ENCODE peak calls at places on chromosomes 12 and 14, in five cellular contexts. R is HFFc6, W is spleen, P is GM13977, N is K562. Z is an unnamed sample.

GRCh38 chr14:38616959-38617358 is 361.1 kb upstream of the CLEC14A start:
- DNase-seq in R (peak), W (no peak), P (no peak), N (no peak), Z (no peak)

GRCh38 chr12:27501956-27502562 is 21.9 kb upstream of the PPFIBP1 start:
- DNase-seq in R (no peak), W (no peak), P (no peak), N (no peak), Z (no peak)

GRCh38 chr12:26492406-26492805 is 297.0 kb downstream of the SSPN start:
- DNase-seq in R (no peak), W (no peak), P (no peak), N (no peak), Z (no peak)

GRCh38 chr12:123696209-123696608 is 15.9 kb upstream of the ATP6V0A2 start:
- DNase-seq in R (no peak), W (no peak), P (no peak), N (no peak), Z (no peak)

GRCh38 chr14:65072256-65072655 is 30.1 kb downstream of the MAX start:
- DNase-seq in R (no peak), W (no peak), P (no peak), N (no peak), Z (no peak)

GRCh38 chr12:52946797-52947547 is 1.9 kb upstream of the KRT18 start:
- DNase-seq in R (no peak), W (no peak), P (no peak), N (peak), Z (no peak)

GRCh38 chr14:71061458-71061857 is 154.2 kb downstream of the PCNX1 start:
- DNase-seq in R (peak), W (no peak), P (no peak), N (no peak), Z (no peak)

GRCh38 chr14:36647827-36648753 is 13.6 kb upstream of the PAX9 start:
- DNase-seq in R (no peak), W (no peak), P (peak), N (peak), Z (no peak)

GRCh38 chr12:2640709-2641108 is 154.1 kb upstream of the FKBP4 start:
- DNase-seq in R (peak), W (peak), P (no peak), N (no peak), Z (no peak)

GRCh38 chr12:3491938-3492867 is 1.2 kb downstream of the PRMT8 start:
- DNase-seq in R (peak), W (no peak), P (peak), N (peak), Z (no peak)

GRCh38 chr14:36822671-36823070 is 161.0 kb downstream of the PAX9 start:
- DNase-seq in R (no peak), W (no peak), P (no peak), N (no peak), Z (no peak)

GRCh38 chr14:49617846-49618519 is 2.4 kb downstream of the RPL36AL start:
- DNase-seq in R (no peak), W (no peak), P (no peak), N (no peak), Z (no peak)

GRCh38 chr12:51371295-51371953 is 19.8 kb downstream of the GALNT6 start:
- DNase-seq in R (peak), W (no peak), P (no peak), N (no peak), Z (no peak)

GRCh38 chr12:116916122-116916521 is 5.4 kb downstream of the FBXW8 start:
- DNase-seq in R (peak), W (no peak), P (no peak), N (no peak), Z (no peak)

GRCh38 chr14:55603401-55603953 is 23.5 kb downstream of the KTN1 start:
- DNase-seq in R (no peak), W (no peak), P (no peak), N (no peak), Z (no peak)

GRCh38 chr12:106815741-106816140 is 41.3 kb downstream of the RIC8B start:
- DNase-seq in R (no peak), W (no peak), P (no peak), N (no peak), Z (no peak)

GRCh38 chr14:40393143-40393542 is 960.9 kb upstream of the FBXO33 start:
- DNase-seq in R (no peak), W (no peak), P (no peak), N (no peak), Z (no peak)

GRCh38 chr12:48859607-48860006 is 6.1 kb downstream of the RND1 start:
- DNase-seq in R (no peak), W (no peak), P (no peak), N (no peak), Z (no peak)

GRCh38 chr14:92348154-92348553 is 25.2 kb downstream of the SLC24A4 start:
- DNase-seq in R (no peak), W (no peak), P (no peak), N (no peak), Z (no peak)

GRCh38 chr14:42192659-42193425 is 586.2 kb downstream of the LRFN5 start:
- DNase-seq in R (peak), W (no peak), P (no peak), N (no peak), Z (no peak)

GRCh38 chr12:53198470-53199110 is 8.5 kb downstream of the ITGB7 start:
- DNase-seq in R (no peak), W (no peak), P (no peak), N (no peak), Z (no peak)

GRCh38 chr14:93430319-93430801 is 379 bp upstream of the UNC79 start:
- DNase-seq in R (no peak), W (no peak), P (no peak), N (no peak), Z (no peak)

GRCh38 chr14:77861201-77861600 is 61.3 kb downstream of the ADCK1 start:
- DNase-seq in R (no peak), W (no peak), P (no peak), N (no peak), Z (no peak)

GRCh38 chr14:98077176-98077575 is 1194.8 kb downstream of the BCL11B start:
- DNase-seq in R (no peak), W (no peak), P (no peak), N (no peak), Z (no peak)

Z was measured in esophagus squamous epithelium.